ENCODE peak calls at places on chromosomes 3 and 15, in four cellular contexts. M is IMR-90, U is A549, H is adrenal gland. J is an unnamed sample. For H3K4me1, the result is how much of the 10 kb centered on the place peaks cover.

GRCh38 chr3:21944251-21944650 is 193.2 kb upstream of the ZNF385D start:
- DNase-seq in H (no peak), U (no peak), M (no peak), J (no peak)

GRCh38 chr3:15011174-15011573 is 53.9 kb downstream of the MRPS25 start:
- DNase-seq in H (peak), U (no peak), M (no peak), J (no peak)

GRCh38 chr3:169813757-169814517 is 1.2 kb upstream of the LRRC34 start:
- DNase-seq in U (no peak), M (no peak), H (peak), J (no peak)

GRCh38 chr3:151837057-151837456 is 23.1 kb downstream of the AADAC start:
- DNase-seq in M (peak), U (peak), H (no peak), J (peak)

GRCh38 chr3:197547618-197548017 is 8.2 kb downstream of the BDH1 start:
- DNase-seq in U (no peak), H (no peak), M (no peak), J (peak)

GRCh38 chr3:32646761-32647160 is 38.2 kb upstream of the CNOT10 start:
- DNase-seq in U (no peak), H (no peak), M (no peak), J (no peak)

GRCh38 chr3:28867836-28868235 is 413.0 kb upstream of the RBMS3 start:
- DNase-seq in M (no peak), H (no peak), U (no peak), J (no peak)

GRCh38 chr15:83732770-83733169 is 78.8 kb downstream of the ADAMTSL3 start:
- DNase-seq in H (no peak), U (no peak), M (no peak), J (no peak)

GRCh38 chr3:160809453-160809852 is 53.4 kb downstream of the PPM1L start:
- DNase-seq in U (no peak), H (no peak), M (no peak), J (no peak)

GRCh38 chr3:188574885-188575284 is 420.9 kb downstream of the LPP start:
- DNase-seq in U (no peak), M (no peak), H (no peak), J (peak)

GRCh38 chr3:181230258-181230657 is 240.7 kb upstream of the DNAJC19 start:
- DNase-seq in M (no peak), H (peak), U (no peak), J (no peak)

GRCh38 chr15:83446904-83447708 is at the start of gene SH3GL3:
- DNase-seq in H (peak), U (peak), M (peak), J (peak)

GRCh38 chr3:30347679-30348216 is 258.7 kb upstream of the TGFBR2 start:
- DNase-seq in M (peak), H (no peak), U (no peak), J (peak)

GRCh38 chr3:131716943-131717342 is 214.2 kb upstream of the MRPL3 start:
- DNase-seq in U (no peak), H (no peak), M (no peak), J (no peak)

GRCh38 chr3:43338295-43338694 is 52.0 kb downstream of the SNRK start:
- DNase-seq in M (peak), U (no peak), H (no peak), J (no peak)

GRCh38 chr3:9205345-9206143 is 43.9 kb downstream of the SRGAP3 start:
- DNase-seq in M (no peak), U (no peak), H (no peak), J (no peak)

GRCh38 chr3:105835606-105836005 is 33.2 kb downstream of the CBLB start:
- DNase-seq in M (no peak), H (no peak), U (no peak), J (no peak)

GRCh38 chr3:54122802-54123537 is 618 bp downstream of the CACNA2D3 start:
- DNase-seq in M (no peak), H (no peak), U (no peak), J (peak)

GRCh38 chr3:57956119-57956832 is 51.9 kb upstream of the FLNB start:
- DNase-seq in H (no peak), M (peak), U (no peak), J (peak)

GRCh38 chr3:142282503-142282902 is 57.1 kb upstream of the GK5 start:
- DNase-seq in U (no peak), H (no peak), M (no peak), J (no peak)

GRCh38 chr3:32872487-32873382 is 54.9 kb downstream of the TRIM71 start:
- DNase-seq in U (no peak), M (no peak), H (peak), J (no peak)

GRCh38 chr3:9622438-9622837 is 26.9 kb upstream of the MTMR14 start:
- DNase-seq in U (no peak), H (no peak), M (no peak), J (no peak)

GRCh38 chr3:194089357-194090177 is 46.4 kb upstream of the HES1 start:
- DNase-seq in U (peak), H (peak), M (peak), J (peak)

GRCh38 chr3:33218446-33219174 is at the start of gene SUSD5:
- DNase-seq in U (peak), H (peak), M (peak), J (peak)

GRCh38 chr15:41564286-41564959 is 5.4 kb downstream of the TYRO3 start:
- DNase-seq in H (peak), M (no peak), U (no peak), J (no peak)

GRCh38 chr15:74489518-74490338 is 28.8 kb upstream of the UBL7 start:
- DNase-seq in H (peak), M (peak), U (peak), J (peak)

GRCh38 chr15:64774556-64775523 is 549 bp downstream of the RBPMS2 start:
- DNase-seq in U (no peak), H (peak), M (no peak), J (peak)

GRCh38 chr3:29912600-29913288 is 631.9 kb downstream of the RBMS3 start:
- DNase-seq in U (no peak), H (no peak), M (no peak), J (no peak)

GRCh38 chr3:187989458-187990153 is 164.4 kb upstream of the LPP start:
- DNase-seq in H (no peak), U (no peak), M (no peak), J (no peak)

GRCh38 chr15:77094397-77095030 is 23.6 kb upstream of the TSPAN3 start:
- DNase-seq in M (no peak), H (no peak), U (no peak), J (no peak)

GRCh38 chr3:57411715-57412114 is 119.2 kb upstream of the ASB14 start:
- DNase-seq in U (no peak), H (no peak), M (no peak), J (no peak)

GRCh38 chr3:40317061-40317676 is 7.7 kb downstream of the EIF1B start:
- DNase-seq in H (peak), M (peak), U (peak), J (peak)

GRCh38 chr3:45468326-45468725 is 80.0 kb downstream of the LARS2 start:
- DNase-seq in M (no peak), H (no peak), U (no peak), J (no peak)

GRCh38 chr3:106329505-106329904 is 460.7 kb upstream of the CBLB start:
- DNase-seq in U (no peak), M (peak), H (no peak), J (no peak)

GRCh38 chr3:41202834-41203345 is 3.6 kb downstream of the CTNNB1 start:
- DNase-seq in M (peak), H (peak), U (no peak), J (peak)

DNA sequence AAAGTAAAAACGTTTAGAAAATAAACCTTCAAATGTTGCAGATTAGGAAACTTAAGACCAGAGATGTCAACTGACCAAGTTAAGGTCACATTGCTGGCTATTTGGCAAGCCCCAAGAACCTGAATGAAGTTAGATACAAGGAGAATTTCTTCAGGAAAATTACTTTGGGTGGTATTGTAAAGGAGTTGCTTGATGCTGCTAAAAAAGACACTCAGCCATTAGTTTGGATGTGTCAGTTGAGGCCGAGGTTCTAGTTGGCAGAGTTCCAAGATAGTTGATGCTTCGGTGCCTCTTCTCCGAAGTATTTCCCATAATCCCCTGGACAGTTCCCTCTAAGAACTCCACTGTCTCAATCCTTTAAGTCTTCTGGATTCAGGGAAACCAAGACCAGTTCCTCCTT is 24.3 kb downstream of the SIAH2 start:
- DNase-seq in U (no peak), H (no peak), M (no peak), J (no peak)
- H3K4me1 ChIP-seq in U (under half), H (half or more), M (under half), J (under half)

GRCh38 chr15:52710050-52710709 is 31.0 kb upstream of the ATOSA start:
- DNase-seq in U (no peak), H (no peak), M (no peak), J (no peak)
- H3K4me3 ChIP-seq in U (no peak), H (no peak), M (no peak), J (no peak)

DNA sequence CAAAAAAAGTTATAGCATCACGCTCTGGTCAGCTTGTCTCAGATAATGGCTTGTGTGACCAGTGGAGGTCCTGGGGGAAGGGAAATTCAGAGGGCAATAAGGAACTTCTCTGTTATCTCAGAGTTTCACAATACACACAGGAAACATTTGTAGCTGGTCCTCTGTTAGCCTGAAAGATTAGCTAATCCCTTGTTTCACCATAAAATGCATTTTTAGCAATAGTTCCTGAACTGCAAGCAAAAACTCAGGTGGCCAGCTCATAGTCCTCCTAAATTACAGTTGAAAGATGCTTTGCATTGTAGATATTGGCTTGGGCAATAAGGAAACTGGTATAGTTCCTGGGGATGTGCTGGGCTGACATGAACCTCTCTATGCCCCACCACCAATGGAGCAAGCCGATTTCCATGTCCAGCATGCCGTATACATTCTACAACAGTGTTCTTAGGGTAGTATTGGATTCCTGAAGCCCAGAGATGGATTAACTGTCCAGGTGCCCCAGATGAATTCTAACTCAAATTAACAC is 141.5 kb upstream of the TBL1XR1 start:
- DNase-seq in M (peak), H (peak), U (no peak), J (no peak)
- H3K4me1 ChIP-seq in M (under half), H (under half), U (under half), J (under half)

DNA sequence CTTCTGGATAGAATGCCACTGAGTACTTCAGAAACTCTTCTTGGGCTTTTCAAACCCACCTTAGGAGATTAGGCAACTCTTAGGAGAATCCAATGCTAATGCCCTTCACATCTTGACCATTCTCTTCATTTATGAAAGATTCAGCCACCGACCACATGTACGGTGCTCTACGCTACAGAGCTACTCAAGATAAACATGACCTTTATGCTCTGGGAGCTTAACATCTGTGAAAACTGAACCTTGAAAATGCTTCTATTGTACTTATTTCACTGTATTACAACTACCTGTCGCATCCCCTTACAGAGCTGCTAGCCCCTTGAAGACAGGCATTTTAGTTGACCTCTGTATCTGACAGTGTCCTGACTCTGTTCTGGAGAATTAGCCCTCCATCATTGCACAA is 19.5 kb upstream of the ARRDC4 start:
- DNase-seq in H (no peak), M (no peak), U (no peak), J (no peak)
- H3K4me3 ChIP-seq in H (no peak), M (no peak), U (no peak), J (no peak)

GRCh38 chr3:114874447-114874846 is 272.6 kb downstream of the ZBTB20 start:
- DNase-seq in M (no peak), H (peak), U (no peak), J (no peak)
- H3K4me1 ChIP-seq in M (under half), H (under half), U (under half), J (under half)

GRCh38 chr3:101827211-101828174 is 21.8 kb upstream of the NFKBIZ start:
- DNase-seq in H (peak), M (peak), U (no peak), J (peak)

GRCh38 chr3:101825904-101826445 is 23.3 kb upstream of the NFKBIZ start:
- DNase-seq in H (no peak), M (peak), U (no peak), J (no peak)

GRCh38 chr3:101829878-101830277 is 19.4 kb upstream of the NFKBIZ start:
- DNase-seq in M (no peak), H (no peak), U (no peak), J (no peak)

GRCh38 chr3:101829066-101829830 is 20.1 kb upstream of the NFKBIZ start:
- DNase-seq in H (peak), M (peak), U (no peak), J (peak)

DNA sequence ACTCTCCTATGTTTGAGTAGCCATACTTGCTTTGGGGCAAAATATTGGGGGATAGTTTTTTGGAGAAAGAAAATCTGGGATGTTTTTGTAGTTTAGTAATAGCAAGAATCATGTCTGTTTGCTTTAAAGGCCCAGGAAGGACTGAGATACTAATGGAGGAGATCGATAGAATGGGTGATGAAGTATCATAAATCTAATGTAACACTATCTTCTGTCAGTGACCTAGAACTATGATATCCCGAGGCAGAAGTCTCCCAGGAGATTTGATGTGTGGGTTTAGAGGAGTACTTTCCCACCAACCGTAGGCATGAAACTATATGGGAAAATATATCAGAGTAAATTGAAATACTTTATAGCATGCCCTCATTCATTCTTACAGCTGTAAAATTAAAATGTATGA is 21.0 kb upstream of the NFKBIZ start:
- DNase-seq in U (no peak), H (no peak), M (no peak), J (no peak)
- H3K4me3 ChIP-seq in U (peak), H (no peak), M (peak), J (peak)

GRCh38 chr15:92801774-92802464 is 98.2 kb upstream of the CHD2 start:
- DNase-seq in M (peak), H (peak), U (no peak), J (peak)
- H3K4me1 ChIP-seq in M (under half), H (under half), U (under half), J (under half)

J was measured in osteoblast.